ENCODE peak calls at places on chromosomes 11 and 22, in four cellular contexts. One of them, this sample, is unnamed.

GRCh38 chr11:76918941-76919386 is 58.2 kb downstream of the ACER3 start:
- DNase-seq in lower leg skin: no peak
- DNase-seq in NCI-H1694: peak; percentile 53
- DNase-seq in RWPE1: peak; percentile 32
- DNase-seq in this sample: peak; percentile 59

GRCh38 chr11:99069831-99070444 is 49.2 kb downstream of the CNTN5 start:
- DNase-seq in RWPE1: no peak
- DNase-seq in NCI-H1694: no peak
- DNase-seq in lower leg skin: no peak
- DNase-seq in this sample: no peak

GRCh38 chr22:20064140-20064480 is 15.9 kb upstream of the DGCR8 start:
- DNase-seq in RWPE1: no peak
- DNase-seq in NCI-H1694: no peak
- DNase-seq in lower leg skin: no peak
- DNase-seq in this sample: no peak

GRCh38 chr11:61826930-61827572 is 1.0 kb upstream of the FADS2 start:
- DNase-seq in RWPE1: no peak
- DNase-seq in lower leg skin: no peak
- DNase-seq in NCI-H1694: no peak
- DNase-seq in this sample: peak; percentile 46

GRCh38 chr11:93740802-93741093 is 547 bp downstream of the TAF1D start:
- DNase-seq in NCI-H1694: no peak
- DNase-seq in lower leg skin: peak; percentile 88
- DNase-seq in RWPE1: peak; percentile 46
- DNase-seq in this sample: peak; percentile 58

GRCh38 chr11:86955111-86955673 is at the start of gene FZD4:
- DNase-seq in lower leg skin: peak; percentile 96
- DNase-seq in RWPE1: peak; percentile 90
- DNase-seq in NCI-H1694: peak; percentile 33
- DNase-seq in this sample: peak; percentile 62

GRCh38 chr22:29060931-29061330 is 700 bp downstream of the C22orf31 start:
- DNase-seq in lower leg skin: no peak
- DNase-seq in NCI-H1694: no peak
- DNase-seq in RWPE1: no peak
- DNase-seq in this sample: no peak

GRCh38 chr11:78149646-78150045 is 10.2 kb upstream of the ALG8 start:
- DNase-seq in lower leg skin: no peak
- DNase-seq in NCI-H1694: no peak
- DNase-seq in RWPE1: peak; percentile 39
- DNase-seq in this sample: no peak

GRCh38 chr11:16606784-16607674 is 131.4 kb upstream of the C11orf58 start:
- DNase-seq in RWPE1: no peak
- DNase-seq in NCI-H1694: no peak
- DNase-seq in lower leg skin: peak; percentile 86
- DNase-seq in this sample: no peak

GRCh38 chr22:50146440-50147228 is 23.9 kb upstream of the PANX2 start:
- DNase-seq in NCI-H1694: peak; percentile 29
- DNase-seq in lower leg skin: peak; percentile 82
- DNase-seq in RWPE1: peak; percentile 42
- DNase-seq in this sample: no peak

GRCh38 chr11:33941637-33942160 is 49.8 kb upstream of the LMO2 start:
- DNase-seq in RWPE1: no peak
- DNase-seq in lower leg skin: no peak
- DNase-seq in NCI-H1694: no peak
- DNase-seq in this sample: no peak

This sample was measured in NCI-H2171 treated with DMSO at 0.1 percent for 48 hours.